ENCODE peak calls at places on chromosomes 16 and 17, in nine cellular contexts. X is cardiac muscle cell, D is hepatocyte, H is astrocyte of the cerebellum, L is progenitor cell of endocrine pancreas, Q is gastrocnemius medialis, R is fibroblast of the aortic adventitia, V is AG04450, W is NB4. Z is an unnamed sample.

GRCh38 chr17:65707780-65708179 is 146.3 kb upstream of the AXIN2 start:
- DNase-seq in X (no peak), D (no peak), H (no peak), L (no peak), Q (no peak), R (peak; percentile 15), V (no peak), W (no peak), Z (no peak)

GRCh38 chr16:74769791-74770190 is 4.8 kb downstream of the FA2H start:
- DNase-seq in X (no peak), D (no peak), H (no peak), L (no peak), Q (no peak), R (no peak), V (no peak), W (no peak), Z (no peak)

GRCh38 chr17:8012996-8013640 is 10.7 kb downstream of the GUCY2D start:
- DNase-seq in X (no peak), D (no peak), H (no peak), L (no peak), Q (no peak), R (no peak), V (no peak), W (peak; percentile 79), Z (no peak)

GRCh38 chr17:29005562-29005887 is 308 bp downstream of the SEZ6 start:
- DNase-seq in X (no peak), D (no peak), H (no peak), L (no peak), Q (no peak), R (no peak), V (no peak), W (no peak), Z (no peak)

GRCh38 chr17:45719335-45720071 is 64.6 kb upstream of the CRHR1 start:
- DNase-seq in X (peak; percentile 31), D (peak; percentile 68), H (peak; percentile 16), L (no peak), Q (peak; percentile 60), R (peak; percentile 38), V (peak; percentile 15), W (peak; percentile 64), Z (peak; percentile 10)

GRCh38 chr17:74037320-74037719 is 166.2 kb upstream of the RPL38 start:
- DNase-seq in X (peak; percentile 46), D (peak; percentile 70), H (no peak), L (no peak), Q (no peak), R (no peak), V (no peak), W (no peak), Z (no peak)

GRCh38 chr17:58902312-58902711 is 146.7 kb downstream of the PPM1E start:
- DNase-seq in X (no peak), D (no peak), H (no peak), L (no peak), Q (no peak), R (no peak), V (no peak), W (no peak), Z (no peak)

GRCh38 chr16:84881702-84882521 is 62.1 kb downstream of the CRISPLD2 start:
- DNase-seq in X (no peak), D (peak; percentile 57), H (peak; percentile 57), L (no peak), Q (no peak), R (peak; percentile 92), V (peak; percentile 85), W (no peak), Z (peak; percentile 88)

GRCh38 chr16:1336619-1337018 is 3.2 kb downstream of the BAIAP3 start:
- DNase-seq in X (no peak), D (no peak), H (no peak), L (no peak), Q (no peak), R (no peak), V (no peak), W (no peak), Z (no peak)

GRCh38 chr16:1337486-1337885 is 4.0 kb downstream of the BAIAP3 start:
- DNase-seq in X (no peak), D (no peak), H (no peak), L (no peak), Q (no peak), R (no peak), V (no peak), W (peak; percentile 32), Z (no peak)

GRCh38 chr16:1338855-1339675 is 5.6 kb downstream of the BAIAP3 start:
- DNase-seq in X (no peak), D (no peak), H (no peak), L (no peak), Q (no peak), R (no peak), V (no peak), W (no peak), Z (no peak)

GRCh38 chr16:1335996-1336395 is 2.6 kb downstream of the BAIAP3 start:
- DNase-seq in X (no peak), D (no peak), H (no peak), L (no peak), Q (no peak), R (no peak), V (no peak), W (no peak), Z (no peak)

GRCh38 chr16:1338119-1338730 is 4.8 kb downstream of the BAIAP3 start:
- DNase-seq in X (peak; percentile 59), D (peak; percentile 74), H (no peak), L (peak; percentile 62), Q (no peak), R (no peak), V (no peak), W (peak; percentile 28), Z (no peak)
- TF ChIP-seq CTCF in X (peak; percentile 36), D (peak; percentile 44), H (no peak), L (peak; percentile 68), Q (no peak), R (peak; percentile 7), V (peak; percentile 30), W (peak; percentile 32), Z (peak; percentile 13)

GRCh38 chr17:79305831-79306687 is 231.4 kb downstream of the ENGASE start:
- DNase-seq in X (no peak), D (no peak), H (no peak), L (no peak), Q (peak; percentile 86), R (peak; percentile 37), V (no peak), W (no peak), Z (no peak)

GRCh38 chr17:79306688-79307323 is 232.2 kb downstream of the ENGASE start:
- DNase-seq in X (no peak), D (no peak), H (no peak), L (no peak), Q (peak; percentile 82), R (peak; percentile 5), V (no peak), W (no peak), Z (no peak)

GRCh38 chr17:79316805-79317204 is 242.2 kb downstream of the ENGASE start:
- DNase-seq in X (no peak), D (no peak), H (no peak), L (no peak), Q (no peak), R (no peak), V (no peak), W (no peak), Z (no peak)

GRCh38 chr17:79315282-79316106 is 240.9 kb downstream of the ENGASE start:
- DNase-seq in X (no peak), D (no peak), H (no peak), L (no peak), Q (no peak), R (no peak), V (no peak), W (no peak), Z (no peak)

GRCh38 chr17:79311373-79311772 is 236.7 kb downstream of the ENGASE start:
- DNase-seq in X (no peak), D (no peak), H (no peak), L (no peak), Q (no peak), R (no peak), V (no peak), W (no peak), Z (no peak)
- TF ChIP-seq CTCF in X (no peak), D (no peak), H (no peak), L (no peak), Q (no peak), R (no peak), V (no peak), W (no peak), Z (no peak)

DNA sequence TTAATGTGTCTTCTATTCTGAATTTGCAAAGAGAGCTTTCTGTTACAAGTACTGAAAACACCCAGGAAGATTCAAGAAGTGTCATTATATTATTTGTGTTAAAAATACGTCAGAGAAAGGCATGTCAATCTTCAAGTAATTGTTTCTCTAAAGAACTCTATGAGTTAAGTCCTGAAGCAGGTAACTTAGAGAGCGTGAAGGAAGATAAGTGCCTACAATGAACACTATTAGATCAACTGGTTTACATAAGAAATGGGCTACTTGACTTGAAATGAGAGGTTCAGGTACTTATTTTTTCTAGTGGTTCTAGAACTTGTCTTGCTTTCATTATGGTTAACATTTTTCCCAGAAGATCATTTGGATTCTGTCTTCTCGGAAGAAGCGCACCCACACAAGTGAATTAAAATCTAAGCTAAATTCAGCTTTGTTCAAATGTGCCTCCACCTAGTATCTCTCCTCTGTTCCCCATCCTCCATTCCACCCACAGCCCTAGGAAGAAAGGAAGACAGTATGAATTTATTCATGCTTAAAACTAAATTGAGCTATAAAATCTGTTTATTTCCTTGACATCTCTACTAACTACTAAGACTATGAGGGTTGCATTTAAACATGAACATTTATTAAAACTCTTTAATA is 206.6 kb downstream of the KCNJ2 start:
- DNase-seq in X (no peak), D (no peak), H (no peak), L (no peak), Q (no peak), R (no peak), V (no peak), W (no peak), Z (no peak)
- TF ChIP-seq CTCF in X (no peak), D (no peak), H (no peak), L (no peak), Q (no peak), R (no peak), V (no peak), W (no peak), Z (no peak)

DNA sequence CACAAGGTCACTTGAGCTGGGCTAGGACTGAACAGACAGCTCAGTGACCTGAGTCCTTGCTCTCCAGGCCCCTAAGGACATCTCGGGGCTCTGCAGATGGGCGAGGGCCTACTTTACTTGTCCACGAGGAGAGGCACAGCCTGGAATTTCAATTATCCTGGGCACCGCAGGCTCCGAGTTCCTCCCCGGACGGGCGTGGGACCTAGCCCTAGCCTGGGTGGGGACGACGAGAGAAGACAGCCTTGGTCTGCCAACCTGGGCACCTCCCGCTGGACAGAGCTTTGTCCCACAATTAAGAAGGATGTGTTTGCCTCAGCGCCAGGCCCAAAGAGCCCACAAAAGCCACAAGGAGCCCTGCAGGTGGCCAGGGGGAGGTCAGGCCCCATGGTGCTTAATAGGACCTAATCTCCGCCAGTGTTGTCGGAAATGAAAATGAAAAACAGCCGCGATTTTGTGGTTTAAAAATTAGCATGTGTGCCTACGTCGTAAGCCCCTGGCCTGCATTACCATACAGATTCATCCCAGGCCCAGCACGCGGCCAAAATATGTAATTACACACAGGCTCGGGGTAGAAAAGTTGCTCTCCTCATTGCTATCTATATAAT is 51.4 kb upstream of the LHX1 start:
- DNase-seq in X (no peak), D (no peak), H (no peak), L (no peak), Q (no peak), R (no peak), V (no peak), W (no peak), Z (no peak)
- TF ChIP-seq CTCF in X (no peak), D (no peak), H (no peak), L (no peak), Q (no peak), R (no peak), V (no peak), W (no peak), Z (no peak)